ENCODE peak calls at places on chromosomes 4 and X, in five cellular contexts. W is astrocyte of the cerebellum; F is activated naive CD4-positive, alpha-beta T cell treated with anti-CD3 and anti-CD28 coated beads, Interleukin-2, amount 50 U/mL, for 16 hours; N is stromal cell of bone marrow; U is thoracic aorta. V is an unnamed sample.

GRCh38 chr4:174317531-174317930 is 33.8 kb downstream of the CEP44 start:
- DNase-seq in W (no peak), U (no peak), N (no peak), F (no peak), V (no peak)

GRCh38 chrX:13938766-13939530 is 90.7 kb downstream of the GEMIN8 start:
- DNase-seq in U (no peak), N (no peak), W (no peak), F (no peak), V (no peak)

GRCh38 chrX:71671043-71671829 is 3.9 kb downstream of the LOC101059915 start:
- DNase-seq in U (no peak), F (peak), N (no peak), W (no peak), V (no peak)

GRCh38 chr4:90419124-90419711 is 292.0 kb downstream of the CCSER1 start:
- DNase-seq in F (no peak), W (peak), N (no peak), U (no peak), V (no peak)

GRCh38 chrX:20252392-20253231 is 14.1 kb downstream of the RPS6KA3 start:
- DNase-seq in U (no peak), F (peak), N (no peak), W (no peak), V (peak)

GRCh38 chr4:107825072-107825789 is 499 bp downstream of the SGMS2 start:
- DNase-seq in N (no peak), U (peak), F (peak), W (no peak), V (peak)

GRCh38 chrX:79524642-79525041 is 157.5 kb upstream of the ITM2A start:
- DNase-seq in N (no peak), W (no peak), F (no peak), U (no peak), V (no peak)

GRCh38 chr4:16897991-16898827 is at the start of gene LDB2:
- DNase-seq in U (no peak), N (peak), F (no peak), W (peak), V (peak)

GRCh38 chrX:110034036-110034435 is 31.1 kb downstream of the TMEM164 start:
- DNase-seq in U (no peak), W (no peak), N (no peak), F (no peak), V (no peak)

GRCh38 chr4:155794589-155794988 is 35.8 kb downstream of the GUCY1B1 start:
- DNase-seq in F (no peak), N (no peak), U (no peak), W (no peak), V (no peak)

GRCh38 chr4:132587626-132588025 is 561.5 kb upstream of the PCDH10 start:
- DNase-seq in U (no peak), W (peak), N (no peak), F (no peak), V (no peak)

GRCh38 chr4:84051728-84052127 is 447.4 kb downstream of the NKX6-1 start:
- DNase-seq in U (no peak), N (no peak), F (no peak), W (no peak), V (no peak)

GRCh38 chr4:8144359-8144758 is 14.3 kb downstream of the ABLIM2 start:
- DNase-seq in N (no peak), W (no peak), U (no peak), F (no peak), V (no peak)

V was measured in heart right ventricle.